ENCODE peak calls at places on chromosomes 16 and 17, in ten cellular contexts. K, U, C, R, Y, O, S, J, E and Z are unnamed samples.

GRCh38 chr17:78779848-78780247 is 2.2 kb downstream of the CYTH1 start:
- DNase-seq in J (no peak), S (no peak), R (no peak), C (no peak), K (peak; percentile 86), O (peak; percentile 44), U (no peak), Y (no peak), E (no peak), Z (no peak)

GRCh38 chr17:50568659-50569058 is 8.1 kb downstream of the CACNA1G start:
- DNase-seq in O (no peak), E (no peak), S (no peak), U (no peak), R (no peak), K (no peak), C (no peak), J (no peak), Y (no peak), Z (no peak)

GRCh38 chr16:80594756-80595155 is 54.0 kb downstream of the DYNLRB2 start:
- DNase-seq in C (no peak), E (no peak), O (no peak), J (no peak), K (no peak), R (no peak), Y (no peak), S (no peak), U (peak; percentile 75), Z (no peak)

GRCh38 chr16:19236561-19236960 is 49.0 kb upstream of the CLEC19A start:
- DNase-seq in E (no peak), J (no peak), O (no peak), Y (no peak), U (peak; percentile 58), C (no peak), S (no peak), R (no peak), K (no peak), Z (no peak)

GRCh38 chr17:31499771-31500554 is 108.5 kb downstream of the RAB11FIP4 start:
- DNase-seq in S (no peak), O (no peak), E (peak; percentile 22), J (no peak), Y (no peak), U (peak; percentile 89), C (peak; percentile 78), R (peak; percentile 61), K (no peak), Z (peak; percentile 85)

GRCh38 chr16:84979516-84979915 is 31.8 kb downstream of the ZDHHC7 start:
- DNase-seq in E (no peak), C (no peak), J (no peak), S (no peak), Y (no peak), K (no peak), O (no peak), R (no peak), U (no peak), Z (no peak)

GRCh38 chr16:22123759-22124490 is 31.6 kb downstream of the VWA3A start:
- DNase-seq in C (no peak), J (no peak), U (no peak), E (no peak), K (no peak), Y (no peak), O (no peak), S (no peak), R (no peak), Z (no peak)

GRCh38 chr17:47760409-47761140 is 27.5 kb downstream of the TBX21 start:
- DNase-seq in J (no peak), O (no peak), U (no peak), Y (no peak), K (no peak), E (no peak), R (no peak), S (no peak), C (no peak), Z (no peak)

GRCh38 chr17:57140321-57140720 is 55.3 kb downstream of the AKAP1 start:
- DNase-seq in O (no peak), R (no peak), U (no peak), S (no peak), E (no peak), C (no peak), K (no peak), J (no peak), Y (no peak), Z (no peak)

GRCh38 chr17:4562000-4562969 is 1.9 kb upstream of the GGT6 start:
- DNase-seq in E (no peak), C (no peak), Y (no peak), J (no peak), R (no peak), O (no peak), U (peak; percentile 12), S (no peak), K (no peak), Z (no peak)

GRCh38 chr17:80123791-80124190 is 22.4 kb downstream of the GAA start:
- DNase-seq in E (no peak), R (peak; percentile 69), J (no peak), C (no peak), Y (no peak), K (no peak), O (no peak), U (peak; percentile 69), S (no peak), Z (peak; percentile 82)

GRCh38 chr17:7969434-7969833 is 33.0 kb upstream of the GUCY2D start:
- DNase-seq in K (no peak), U (no peak), O (no peak), S (no peak), Y (no peak), C (no peak), J (no peak), R (no peak), E (peak; percentile 38), Z (no peak)

GRCh38 chr17:1645207-1646171 is at the start of gene SCARF1:
- DNase-seq in K (no peak), Y (no peak), U (no peak), O (no peak), E (no peak), C (peak; percentile 79), J (no peak), S (no peak), R (no peak), Z (no peak)

GRCh38 chr17:73491648-73492047 is 152.6 kb downstream of the SDK2 start:
- DNase-seq in S (no peak), K (no peak), C (no peak), J (no peak), U (no peak), Y (no peak), R (no peak), E (no peak), O (no peak), Z (no peak)

GRCh38 chr17:55620023-55620422 is 102.6 kb downstream of the TMEM100 start:
- DNase-seq in S (no peak), E (no peak), K (no peak), O (no peak), U (no peak), R (no peak), J (no peak), Y (no peak), C (no peak), Z (no peak)

GRCh38 chr17:74245145-74245817 is 28.8 kb upstream of the DNAI2 start:
- DNase-seq in J (no peak), U (no peak), S (no peak), R (no peak), C (no peak), O (no peak), K (no peak), E (no peak), Y (no peak), Z (no peak)

GRCh38 chr16:57471209-57471608 is 8.7 kb downstream of the POLR2C start:
- DNase-seq in K (no peak), R (no peak), S (no peak), J (no peak), E (no peak), U (no peak), O (no peak), Y (no peak), C (no peak), Z (no peak)

GRCh38 chr16:10770907-10771306 is 27.3 kb downstream of the NUBP1 start:
- DNase-seq in O (no peak), Y (no peak), E (peak; percentile 18), C (no peak), U (no peak), K (peak; percentile 21), S (no peak), J (no peak), R (no peak), Z (no peak)

GRCh38 chr16:3456374-3456773 is 12.9 kb downstream of the NAA60 start:
- DNase-seq in U (peak; percentile 26), R (no peak), C (no peak), J (no peak), K (no peak), Y (no peak), S (peak; percentile 32), E (no peak), O (no peak), Z (no peak)

GRCh38 chr17:34781571-34782108 is 179.6 kb downstream of the CCT6B start:
- DNase-seq in U (peak; percentile 89), K (no peak), Y (no peak), J (no peak), E (no peak), R (no peak), C (no peak), S (no peak), O (no peak), Z (no peak)

GRCh38 chr16:87182759-87183158 is 134.4 kb downstream of the C16orf95 start:
- DNase-seq in J (no peak), R (no peak), C (no peak), E (no peak), U (no peak), K (no peak), O (no peak), Y (no peak), S (no peak), Z (no peak)

GRCh38 chr17:68435361-68435760 is 21.9 kb downstream of the WIPI1 start:
- DNase-seq in R (no peak), C (no peak), S (no peak), K (no peak), O (no peak), Y (no peak), E (no peak), U (no peak), J (no peak), Z (peak; percentile 14)

GRCh38 chr16:72921620-72922019 is 126.3 kb downstream of the ZFHX3 start:
- DNase-seq in J (no peak), K (no peak), S (no peak), C (peak; percentile 57), E (no peak), O (no peak), R (peak; percentile 50), U (no peak), Y (peak; percentile 55), Z (no peak)

GRCh38 chr16:50278251-50278650 is 11.9 kb downstream of the ADCY7 start:
- DNase-seq in U (no peak), J (no peak), K (no peak), Y (no peak), O (no peak), S (no peak), E (no peak), R (no peak), C (no peak), Z (no peak)